ENCODE peak calls at places on chromosomes 7 and 10, in ten cellular contexts. P is RWPE1, D is psoas muscle, F is uterus, V is activated B cell treated with CpG ODN at 0.5 μM for 24 hours, K is GM13977, O is NB4, N is tibial artery, I is progenitor cell of endocrine pancreas, T is body of pancreas. J is an unnamed sample.

GRCh38 chr10:68135922-68136718 is 26.8 kb downstream of the MYPN start:
- DNase-seq in P (peak; percentile 89), D (no peak), F (no peak), V (no peak), K (no peak), O (no peak), N (no peak), I (no peak), T (no peak), J (no peak)

GRCh38 chr7:156621628-156622027 is 18.9 kb upstream of the RNF32 start:
- DNase-seq in P (no peak), D (no peak), F (no peak), V (no peak), K (no peak), O (no peak), N (no peak), I (no peak), T (no peak), J (no peak)

GRCh38 chr7:34849163-34849960 is 187.9 kb downstream of the DPY19L1 start:
- DNase-seq in P (no peak), D (no peak), F (no peak), V (no peak), K (no peak), O (no peak), N (no peak), I (no peak), T (no peak), J (no peak)

GRCh38 chr10:76869931-76870330 is 767.7 kb downstream of the KCNMA1 start:
- DNase-seq in P (no peak), D (no peak), F (no peak), V (no peak), K (no peak), O (peak; percentile 4), N (no peak), I (no peak), T (no peak), J (no peak)

GRCh38 chr10:112766636-112767035 is 183.4 kb upstream of the TCF7L2 start:
- DNase-seq in P (peak; percentile 58), D (no peak), F (no peak), V (no peak), K (no peak), O (no peak), N (no peak), I (no peak), T (no peak), J (no peak)

GRCh38 chr7:50866343-50867047 is 83.8 kb upstream of the GRB10 start:
- DNase-seq in P (no peak), D (no peak), F (no peak), V (no peak), K (no peak), O (no peak), N (no peak), I (no peak), T (no peak), J (no peak)

GRCh38 chr10:30591249-30591670 is 38.3 kb downstream of the LYZL2 start:
- DNase-seq in P (peak; percentile 56), D (no peak), F (peak; percentile 34), V (no peak), K (peak; percentile 28), O (peak; percentile 59), N (no peak), I (peak; percentile 33), T (peak; percentile 25), J (peak; percentile 32)

GRCh38 chr7:46848944-46849343 is 733.0 kb downstream of the TNS3 start:
- DNase-seq in P (no peak), D (no peak), F (no peak), V (no peak), K (no peak), O (no peak), N (no peak), I (no peak), T (no peak), J (no peak)

DNA sequence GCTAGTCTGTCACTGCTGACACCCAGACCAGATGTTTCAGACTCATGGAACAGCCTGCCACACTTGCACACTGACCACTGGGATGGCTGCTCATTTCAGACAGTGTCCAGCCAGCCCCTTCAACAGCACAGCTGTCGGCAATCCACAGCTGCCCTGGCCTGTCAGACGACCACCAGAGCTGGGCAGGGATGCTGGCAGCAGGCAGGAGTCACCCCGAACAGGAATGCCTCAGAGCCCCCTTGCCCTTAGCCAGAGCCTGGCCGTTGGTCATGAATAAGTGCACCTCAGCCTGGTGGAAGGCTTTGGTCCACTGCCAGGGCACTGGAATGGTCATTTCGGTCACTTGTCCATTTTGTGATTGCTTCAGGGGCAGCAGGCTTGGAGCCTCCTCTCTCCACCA is 149.6 kb upstream of the TCERG1L start:
- DNase-seq in P (no peak), D (no peak), F (no peak), V (no peak), K (no peak), O (no peak), N (no peak), I (no peak), T (no peak), J (no peak)
- TF ChIP-seq CTCF in P (no peak), D (no peak), F (no peak), V (no peak), K (no peak), O (no peak), N (no peak), I (no peak), T (no peak), J (no peak)

GRCh38 chr7:76292206-76292573 is 10.3 kb upstream of the HSPB1 start:
- DNase-seq in P (no peak), D (peak; percentile 85), F (peak; percentile 74), V (no peak), K (no peak), O (peak; percentile 74), N (peak; percentile 82), I (no peak), T (no peak), J (no peak)

GRCh38 chr7:76291346-76292205 is 10.9 kb upstream of the HSPB1 start:
- DNase-seq in P (peak; percentile 88), D (peak; percentile 96), F (peak; percentile 96), V (peak; percentile 74), K (peak; percentile 90), O (peak; percentile 97), N (peak; percentile 97), I (peak; percentile 86), T (peak; percentile 90), J (peak; percentile 98)

GRCh38 chr7:76293407-76293901 is 9.0 kb upstream of the HSPB1 start:
- DNase-seq in P (no peak), D (no peak), F (peak; percentile 87), V (no peak), K (no peak), O (no peak), N (no peak), I (no peak), T (no peak), J (no peak)

GRCh38 chr7:76296743-76297740 is 5.4 kb upstream of the HSPB1 start:
- DNase-seq in P (peak; percentile 78), D (no peak), F (peak; percentile 89), V (no peak), K (no peak), O (no peak), N (peak; percentile 90), I (no peak), T (peak; percentile 88), J (no peak)

GRCh38 chr7:76294344-76295024 is 8.0 kb upstream of the HSPB1 start:
- DNase-seq in P (peak; percentile 86), D (peak; percentile 99), F (peak; percentile 98), V (peak; percentile 44), K (no peak), O (peak; percentile 56), N (peak; percentile 99), I (no peak), T (peak; percentile 99), J (peak; percentile 83)
- TF ChIP-seq CTCF in P (no peak), D (no peak), F (no peak), V (no peak), K (no peak), O (no peak), N (no peak), I (no peak), T (peak; percentile 17), J (no peak)

GRCh38 chr7:85184599-85185354 is 2.1 kb downstream of the SEMA3D start:
- DNase-seq in P (no peak), D (peak; percentile 32), F (no peak), V (no peak), K (no peak), O (no peak), N (peak; percentile 70), I (peak; percentile 13), T (peak; percentile 7), J (peak; percentile 59)

GRCh38 chr7:85183296-85183695 is 3.6 kb downstream of the SEMA3D start:
- DNase-seq in P (no peak), D (no peak), F (no peak), V (no peak), K (no peak), O (no peak), N (no peak), I (no peak), T (no peak), J (no peak)

GRCh38 chr7:85186083-85186520 is 754 bp downstream of the SEMA3D start:
- DNase-seq in P (peak; percentile 13), D (peak; percentile 35), F (no peak), V (no peak), K (no peak), O (no peak), N (peak; percentile 73), I (peak; percentile 27), T (peak; percentile 9), J (peak; percentile 62)

GRCh38 chr7:85186521-85187241 is at the start of gene SEMA3D:
- DNase-seq in P (peak; percentile 55), D (peak; percentile 71), F (no peak), V (peak; percentile 61), K (peak; percentile 76), O (peak; percentile 79), N (peak; percentile 87), I (peak; percentile 88), T (peak; percentile 73), J (peak; percentile 91)

DNA sequence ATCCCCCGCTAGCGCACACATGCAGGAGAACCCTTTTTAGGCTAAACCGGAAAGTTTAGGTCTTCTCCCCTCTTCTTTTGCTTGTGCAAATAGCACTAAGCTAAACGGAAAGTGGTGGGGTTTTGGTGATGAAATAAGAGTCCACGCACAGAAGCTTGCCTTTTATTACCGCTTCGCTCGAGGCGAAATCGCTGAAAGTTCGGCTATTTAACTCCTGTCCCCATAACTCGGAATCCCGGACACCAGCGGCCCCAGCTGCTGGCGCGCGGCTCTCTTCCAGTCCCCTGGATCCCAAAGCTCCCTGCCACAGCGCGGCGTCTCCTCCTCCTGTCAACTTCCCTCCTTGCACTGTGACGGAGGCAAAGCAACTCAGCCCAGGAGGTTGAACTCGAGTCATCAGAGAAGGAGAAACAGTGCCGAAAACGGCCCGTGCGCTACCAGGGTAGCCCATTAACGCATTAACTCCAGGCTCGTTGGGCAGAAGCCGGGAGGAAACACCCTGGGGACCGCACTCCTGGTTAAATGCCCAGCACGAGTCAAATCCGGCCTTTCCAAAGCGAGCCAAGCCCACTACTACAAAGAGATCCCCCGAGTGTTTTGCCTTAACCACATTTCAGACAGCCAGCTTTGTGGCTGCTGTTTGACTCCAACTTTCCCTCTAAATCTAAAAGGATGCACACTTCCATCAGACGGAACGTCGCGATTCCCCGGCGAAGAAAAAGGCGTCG is 1.3 kb downstream of the SEMA3D start:
- DNase-seq in P (peak; percentile 15), D (peak; percentile 42), F (no peak), V (peak; percentile 15), K (no peak), O (no peak), N (peak; percentile 90), I (peak; percentile 22), T (peak; percentile 14), J (peak; percentile 20)
- TF ChIP-seq CTCF in P (no peak), D (no peak), F (no peak), V (no peak), K (no peak), O (no peak), N (no peak), I (no peak), T (no peak), J (no peak)

DNA sequence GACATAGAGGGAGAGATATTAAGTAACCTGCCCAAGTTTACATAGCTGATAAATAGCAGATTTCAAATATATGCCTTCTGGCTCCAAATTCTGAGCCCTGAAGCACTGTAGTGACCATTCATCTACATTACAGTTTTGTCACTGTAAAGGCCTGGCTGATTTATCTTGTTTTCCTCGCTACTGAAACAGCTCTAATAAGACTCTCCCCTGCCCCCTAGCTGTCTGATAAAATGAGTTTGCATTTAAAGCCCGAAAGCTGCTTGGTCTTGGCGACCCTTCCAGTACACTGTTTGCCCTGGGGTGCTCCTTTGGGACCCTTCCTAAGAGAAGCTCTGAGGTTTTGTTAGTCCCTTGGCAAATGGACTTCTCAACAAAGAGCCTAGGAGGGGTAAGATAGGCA is 59.7 kb upstream of the RAB11FIP2 start:
- DNase-seq in P (no peak), D (no peak), F (peak; percentile 35), V (no peak), K (peak; percentile 10), O (peak; percentile 51), N (no peak), I (no peak), T (peak; percentile 23), J (no peak)
- TF ChIP-seq CTCF in P (no peak), D (peak; percentile 30), F (peak; percentile 33), V (no peak), K (peak; percentile 66), O (peak; percentile 35), N (peak; percentile 38), I (peak; percentile 43), T (peak; percentile 55), J (peak; percentile 25)

J was measured in mesothelial cell of epicardium.